ENCODE peak calls at places on chromosomes 6 and 20, in nine cellular contexts. P is ovary; V is endothelial cell of umbilical vein; Y is tibial artery; C is left ventricle myocardium inferior; F is right atrium auricular region; S is colonic mucosa; X is CD8-positive, alpha-beta memory T cell; I is mesendoderm. D is an unnamed sample.

GRCh38 chr20:5888051-5888450 is 62.3 kb downstream of the TRMT6 start:
- DNase-seq in C (no peak), X (no peak), F (no peak), I (no peak), Y (no peak), P (no peak), S (no peak), V (no peak), D (no peak)

GRCh38 chr6:30361661-30362060 is 16.7 kb downstream of the RPP21 start:
- DNase-seq in Y (no peak), P (no peak), S (no peak), C (no peak), I (peak; percentile 91), X (no peak), F (no peak), V (no peak), D (no peak)

GRCh38 chr20:34791289-34792020 is 34.0 kb downstream of the NCOA6 start:
- DNase-seq in S (no peak), X (no peak), F (no peak), P (no peak), V (peak; percentile 9), I (no peak), Y (no peak), C (no peak), D (no peak)

GRCh38 chr6:53090576-53090975 is 25.4 kb downstream of the FBXO9 start:
- DNase-seq in S (no peak), I (no peak), P (no peak), V (no peak), X (no peak), F (no peak), C (no peak), Y (no peak), D (no peak)

GRCh38 chr20:19497064-19497463 is 261.0 kb upstream of the RIN2 start:
- DNase-seq in C (no peak), X (no peak), P (no peak), I (no peak), F (no peak), Y (no peak), V (no peak), S (no peak), D (no peak)

GRCh38 chr6:30682181-30683117 is 4.0 kb downstream of the PPP1R18 start:
- DNase-seq in P (peak; percentile 80), I (peak; percentile 92), Y (peak; percentile 93), V (peak; percentile 89), S (peak; percentile 75), C (peak; percentile 85), F (peak; percentile 87), X (peak; percentile 88), D (peak; percentile 90)

GRCh38 chr6:104173680-104174079 is 686.0 kb downstream of the HACE1 start:
- DNase-seq in Y (no peak), X (no peak), I (peak; percentile 2), S (no peak), F (no peak), P (no peak), C (no peak), V (no peak), D (no peak)

GRCh38 chr6:50410577-50410976 is 302.7 kb upstream of the TFAP2D start:
- DNase-seq in P (no peak), S (no peak), F (no peak), V (no peak), I (no peak), X (no peak), Y (no peak), C (no peak), D (no peak)

GRCh38 chr20:50604451-50604850 is 86.9 kb downstream of the RIPOR3 start:
- DNase-seq in V (no peak), Y (no peak), C (no peak), I (no peak), X (no peak), S (no peak), F (no peak), P (no peak), D (no peak)

GRCh38 chr6:119483936-119484335 is 134.4 kb upstream of the MAN1A1 start:
- DNase-seq in S (no peak), I (peak; percentile 4), F (no peak), Y (no peak), X (no peak), C (no peak), V (no peak), P (no peak), D (no peak)

GRCh38 chr6:1917628-1918371 is 308.1 kb downstream of the FOXC1 start:
- DNase-seq in F (no peak), I (peak; percentile 67), P (no peak), V (peak; percentile 86), C (no peak), Y (no peak), X (no peak), S (no peak), D (no peak)

GRCh38 chr20:8631271-8631670 is 437.6 kb upstream of the PLCB4 start:
- DNase-seq in C (no peak), V (no peak), S (no peak), I (no peak), P (no peak), F (no peak), Y (no peak), X (no peak), D (no peak)

GRCh38 chr20:24953621-24954133 is 4.6 kb downstream of the CST7 start:
- DNase-seq in P (no peak), Y (no peak), X (peak; percentile 56), C (no peak), S (peak; percentile 14), F (no peak), V (no peak), I (no peak), D (no peak)

GRCh38 chr6:113291751-113292445 is 565.2 kb upstream of the MARCKS start:
- DNase-seq in F (no peak), I (no peak), X (no peak), P (no peak), S (no peak), C (no peak), Y (no peak), V (no peak), D (no peak)

GRCh38 chr20:43669332-43669731 is 2.4 kb downstream of the MYBL2 start:
- DNase-seq in Y (no peak), F (no peak), I (no peak), S (no peak), X (no peak), C (no peak), P (no peak), V (peak; percentile 41), D (no peak)

DNA sequence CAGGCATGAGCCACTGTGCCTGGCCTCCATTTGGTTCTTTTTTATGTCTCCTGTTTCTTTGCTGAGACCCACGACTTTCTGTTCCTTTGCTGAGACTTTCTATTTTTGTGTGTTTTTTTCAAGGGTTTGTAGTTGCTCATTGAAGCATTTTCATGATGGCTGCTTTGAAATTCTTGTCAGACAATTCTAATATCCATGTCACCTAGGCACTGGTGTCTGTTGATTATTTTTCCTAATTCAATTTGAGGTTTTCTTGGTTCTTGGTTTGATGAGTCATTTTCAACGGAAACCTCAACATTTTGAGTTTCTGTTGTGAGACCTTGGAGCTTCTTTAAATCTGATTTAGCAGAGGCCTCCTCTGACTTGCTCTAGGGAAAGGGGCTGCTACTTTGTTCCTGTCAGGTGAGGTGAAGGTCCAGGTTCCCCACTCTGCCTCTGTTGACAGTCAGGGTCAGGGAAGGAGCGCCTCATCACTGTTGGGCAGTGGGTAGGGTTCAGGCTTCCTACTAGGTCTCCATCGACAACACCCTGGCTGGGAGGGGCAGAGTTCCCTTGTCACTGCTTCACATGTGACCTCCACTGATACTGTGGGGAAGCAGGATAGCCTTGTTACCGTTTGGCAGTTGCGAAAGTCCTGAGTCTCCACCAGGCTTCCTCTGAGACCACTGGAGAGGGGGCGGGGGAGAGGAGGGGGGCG is 67.2 kb upstream of the RNF24 start:
- DNase-seq in P (no peak), X (peak; percentile 60), F (peak; percentile 76), V (no peak), C (peak; percentile 35), I (peak; percentile 97), Y (peak; percentile 74), S (no peak), D (peak; percentile 64)
- H3K4me3 ChIP-seq in P (no peak overlapping the region), X (peak overlapping the region; percentile 18), F (no peak overlapping the region), V (no peak overlapping the region), C (no peak overlapping the region), I (no peak overlapping the region), Y (no peak overlapping the region), S (no peak overlapping the region), D (peak overlapping the region; percentile 31)

DNA sequence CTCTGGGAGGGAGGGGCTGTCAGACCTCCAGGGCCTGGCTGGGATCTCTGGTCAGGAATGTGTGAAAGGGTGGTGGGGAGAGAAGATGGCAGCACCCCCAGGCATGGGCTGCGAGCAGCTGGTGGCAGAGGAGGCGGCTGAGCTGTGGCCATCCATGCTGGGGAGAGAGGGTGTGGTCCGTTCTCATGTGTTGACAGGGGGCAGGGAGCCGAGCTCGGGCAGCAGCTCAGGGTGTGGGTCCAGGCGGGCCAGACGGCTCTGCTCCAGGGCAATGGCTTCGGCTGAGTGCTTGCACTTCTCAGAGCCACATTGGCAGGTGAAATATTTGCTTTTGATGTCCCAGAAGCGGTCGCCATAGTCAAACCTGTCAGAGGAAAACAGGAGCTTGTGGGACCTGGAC is 1.1 kb upstream of the SLC44A4 start:
- DNase-seq in S (peak; percentile 63), X (no peak), C (no peak), Y (no peak), I (no peak), F (no peak), V (no peak), P (no peak), D (no peak)
- H3K36me3 ChIP-seq in S (no peaks in the 10 kb centered on the region), X (peaks cover 26% of the 10 kb centered on the region), C (peaks cover 50% of the 10 kb centered on the region), Y (peaks cover 48% of the 10 kb centered on the region), I (peaks cover 21% of the 10 kb centered on the region), F (peaks cover 52% of the 10 kb centered on the region), V (peaks cover 2% of the 10 kb centered on the region), P (no peaks in the 10 kb centered on the region), D (peaks cover 50% of the 10 kb centered on the region)

DNA sequence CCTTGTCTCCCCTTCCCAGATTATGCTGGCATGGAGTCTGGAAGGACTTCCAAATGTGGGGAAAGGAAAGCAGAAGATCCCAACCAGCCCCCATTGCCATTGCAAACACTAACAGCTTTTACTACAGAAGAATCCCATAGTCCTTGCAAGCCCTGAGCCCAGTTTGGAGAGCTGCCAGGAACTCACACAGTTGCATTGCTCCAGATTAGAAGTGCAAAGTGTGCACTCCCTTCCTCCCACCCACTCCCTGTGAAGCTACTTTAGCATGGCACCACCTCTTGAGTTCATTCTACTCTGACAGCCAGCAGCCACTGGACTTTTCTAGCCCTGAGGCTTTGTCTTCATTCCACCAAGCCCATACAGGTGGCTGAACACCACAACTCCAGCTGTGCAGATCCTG is 67.6 kb downstream of the SLC22A2 start:
- DNase-seq in C (no peak), F (no peak), P (no peak), X (no peak), Y (no peak), S (no peak), I (no peak), V (no peak), D (no peak)
- H3K4me3 ChIP-seq in C (no peak overlapping the region), F (no peak overlapping the region), P (no peak overlapping the region), X (no peak overlapping the region), Y (no peak overlapping the region), S (no peak overlapping the region), I (no peak overlapping the region), V (no peak overlapping the region), D (no peak overlapping the region)

DNA sequence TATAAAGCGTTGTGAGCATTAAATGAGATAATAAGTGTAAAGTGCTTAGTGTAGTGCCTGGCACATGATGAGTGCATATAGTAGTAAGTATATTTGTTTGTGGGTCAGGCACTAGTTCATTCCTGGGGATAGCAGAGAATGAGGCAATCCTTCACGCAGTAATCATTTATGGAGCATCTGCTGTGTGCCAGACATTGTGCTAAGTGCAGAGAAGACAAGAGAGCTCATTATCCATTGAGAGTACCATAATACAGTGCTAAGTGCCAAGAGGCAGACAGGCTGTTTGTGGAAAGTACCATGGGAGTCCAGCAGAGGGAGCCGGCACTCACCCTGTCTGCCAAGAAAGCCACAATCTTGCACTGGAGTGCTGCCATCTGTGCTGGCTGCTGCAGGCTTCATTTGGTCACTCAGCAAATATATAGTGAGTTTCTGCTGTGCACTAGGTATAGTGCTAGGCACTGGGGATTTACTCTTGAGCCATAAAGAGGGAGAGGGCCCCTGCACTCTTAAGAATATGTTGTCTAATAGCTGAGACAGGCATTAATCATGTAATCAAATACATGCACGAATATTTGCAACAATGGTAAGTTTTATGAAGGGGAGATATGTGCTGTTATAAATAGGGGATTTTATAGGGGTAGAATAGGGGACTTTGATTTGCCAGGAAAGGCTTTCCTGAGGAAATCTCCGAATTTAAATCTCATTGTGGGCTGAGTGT is 12.9 kb upstream of the MROH8 start:
- DNase-seq in V (peak; percentile 85), F (peak; percentile 91), P (peak; percentile 92), C (peak; percentile 90), I (peak; percentile 77), S (peak; percentile 89), X (peak; percentile 52), Y (peak; percentile 91), D (peak; percentile 72)
- H3K36me3 ChIP-seq in V (peaks cover 3% of the 10 kb centered on the region), F (no peaks in the 10 kb centered on the region), P (no peaks in the 10 kb centered on the region), C (peaks cover 11% of the 10 kb centered on the region), I (peaks cover 3% of the 10 kb centered on the region), S (no peaks in the 10 kb centered on the region), X (no peaks in the 10 kb centered on the region), Y (no peaks in the 10 kb centered on the region), D (no peaks in the 10 kb centered on the region)